ENCODE peak calls at places on chromosomes 4 and X, in four cellular contexts. One of them, this sample, is unnamed.

GRCh38 chr4:6199344-6199921 is 916 bp downstream of the JAKMIP1 start:
- DNase-seq in lung: no peak
- DNase-seq in stomach: no peak
- DNase-seq in fibroblast of lung: no peak
- DNase-seq in this sample: no peak

GRCh38 chr4:139641218-139641617 is 24.4 kb upstream of the MGST2 start:
- DNase-seq in lung: no peak
- DNase-seq in stomach: no peak
- DNase-seq in fibroblast of lung: peak
- DNase-seq in this sample: no peak

GRCh38 chr4:111064342-111064993 is 441.6 kb upstream of the PITX2 start:
- DNase-seq in lung: no peak
- DNase-seq in stomach: no peak
- DNase-seq in fibroblast of lung: peak
- DNase-seq in this sample: no peak

GRCh38 chrX:78064152-78064551 is 39.9 kb upstream of the PGK1 start:
- DNase-seq in lung: no peak
- DNase-seq in stomach: no peak
- DNase-seq in fibroblast of lung: no peak
- DNase-seq in this sample: no peak

GRCh38 chrX:129035180-129035579 is 488.1 kb downstream of the SMARCA1 start:
- DNase-seq in lung: no peak
- DNase-seq in stomach: no peak
- DNase-seq in fibroblast of lung: no peak
- DNase-seq in this sample: no peak

GRCh38 chr4:151408630-151409469 is at the start of gene FHIP1A:
- DNase-seq in lung: peak
- DNase-seq in stomach: peak
- DNase-seq in fibroblast of lung: peak
- DNase-seq in this sample: peak

GRCh38 chrX:49754238-49754857 is 58.6 kb upstream of the PAGE1 start:
- DNase-seq in lung: no peak
- DNase-seq in stomach: peak
- DNase-seq in fibroblast of lung: peak
- DNase-seq in this sample: peak

GRCh38 chrX:84216406-84216805 is 28.4 kb upstream of the RPS6KA6 start:
- DNase-seq in lung: no peak
- DNase-seq in stomach: no peak
- DNase-seq in fibroblast of lung: no peak
- DNase-seq in this sample: no peak

GRCh38 chrX:9055354-9055753 is 21.4 kb upstream of the FAM9B start:
- DNase-seq in lung: no peak
- DNase-seq in stomach: no peak
- DNase-seq in fibroblast of lung: no peak
- DNase-seq in this sample: no peak

GRCh38 chr4:80029364-80029763 is 43.7 kb downstream of the ANTXR2 start:
- DNase-seq in lung: no peak
- DNase-seq in stomach: no peak
- DNase-seq in fibroblast of lung: no peak
- DNase-seq in this sample: no peak

GRCh38 chr4:80036949-80037348 is 36.1 kb downstream of the ANTXR2 start:
- DNase-seq in lung: no peak
- DNase-seq in stomach: no peak
- DNase-seq in fibroblast of lung: peak
- DNase-seq in this sample: no peak

GRCh38 chr4:80035336-80035735 is 37.7 kb downstream of the ANTXR2 start:
- DNase-seq in lung: no peak
- DNase-seq in stomach: peak
- DNase-seq in fibroblast of lung: no peak
- DNase-seq in this sample: peak

GRCh38 chr4:80036306-80036705 is 36.7 kb downstream of the ANTXR2 start:
- DNase-seq in lung: no peak
- DNase-seq in stomach: no peak
- DNase-seq in fibroblast of lung: no peak
- DNase-seq in this sample: no peak

DNA sequence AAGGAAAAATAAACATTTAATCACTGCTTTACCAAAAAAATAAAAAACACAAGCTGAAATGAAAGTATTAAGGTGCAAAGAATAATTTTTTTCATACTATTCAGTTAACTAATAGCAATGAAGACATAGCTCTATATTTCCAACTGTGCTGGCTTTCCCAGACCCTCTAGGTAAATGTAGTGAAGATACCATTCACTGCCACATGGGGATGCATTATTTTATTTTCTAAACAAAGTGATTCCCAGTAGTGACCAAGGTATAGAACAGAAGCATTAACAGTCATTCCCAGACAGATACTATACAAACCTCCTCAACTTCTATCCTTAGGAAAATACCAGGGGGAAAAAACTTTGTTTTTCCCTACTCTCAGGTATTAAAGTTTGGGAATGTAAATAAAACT is 39.4 kb downstream of the ANTXR2 start:
- DNase-seq in lung: no peak
- DNase-seq in stomach: no peak
- DNase-seq in fibroblast of lung: no peak
- DNase-seq in this sample: no peak
- TF ChIP-seq CTCF in lung: no peak
- TF ChIP-seq CTCF in stomach: no peak
- TF ChIP-seq CTCF in fibroblast of lung: no peak
- TF ChIP-seq CTCF in this sample: no peak

GRCh38 chrX:13692771-13693231 is 3.9 kb downstream of the RAB9A start:
- DNase-seq in lung: no peak
- DNase-seq in stomach: no peak
- DNase-seq in fibroblast of lung: peak
- DNase-seq in this sample: no peak

GRCh38 chrX:13688772-13689518 is at the start of gene RAB9A:
- DNase-seq in lung: peak
- DNase-seq in stomach: peak
- DNase-seq in fibroblast of lung: peak
- DNase-seq in this sample: peak

GRCh38 chrX:13691845-13692334 is 3.0 kb downstream of the RAB9A start:
- DNase-seq in lung: no peak
- DNase-seq in stomach: no peak
- DNase-seq in fibroblast of lung: peak
- DNase-seq in this sample: no peak

GRCh38 chrX:13689519-13690211 is 737 bp downstream of the RAB9A start:
- DNase-seq in lung: no peak
- DNase-seq in stomach: no peak
- DNase-seq in fibroblast of lung: peak
- DNase-seq in this sample: no peak

GRCh38 chrX:13690836-13691235 is 1.9 kb downstream of the RAB9A start:
- DNase-seq in lung: no peak
- DNase-seq in stomach: no peak
- DNase-seq in fibroblast of lung: no peak
- DNase-seq in this sample: no peak
- TF ChIP-seq CTCF in lung: no peak
- TF ChIP-seq CTCF in stomach: no peak
- TF ChIP-seq CTCF in fibroblast of lung: no peak
- TF ChIP-seq CTCF in this sample: no peak

GRCh38 chrX:48470833-48471118 is 716 bp upstream of the SLC38A5 start:
- DNase-seq in lung: no peak
- DNase-seq in stomach: no peak
- DNase-seq in fibroblast of lung: no peak
- DNase-seq in this sample: no peak

GRCh38 chrX:48470110-48470832 is at the start of gene SLC38A5:
- DNase-seq in lung: no peak
- DNase-seq in stomach: no peak
- DNase-seq in fibroblast of lung: no peak
- DNase-seq in this sample: no peak

GRCh38 chrX:48468247-48468671 is 1.8 kb downstream of the SLC38A5 start:
- DNase-seq in lung: no peak
- DNase-seq in stomach: peak
- DNase-seq in fibroblast of lung: no peak
- DNase-seq in this sample: no peak

GRCh38 chrX:48467331-48467761 is 2.7 kb downstream of the SLC38A5 start:
- DNase-seq in lung: no peak
- DNase-seq in stomach: no peak
- DNase-seq in fibroblast of lung: no peak
- DNase-seq in this sample: no peak

DNA sequence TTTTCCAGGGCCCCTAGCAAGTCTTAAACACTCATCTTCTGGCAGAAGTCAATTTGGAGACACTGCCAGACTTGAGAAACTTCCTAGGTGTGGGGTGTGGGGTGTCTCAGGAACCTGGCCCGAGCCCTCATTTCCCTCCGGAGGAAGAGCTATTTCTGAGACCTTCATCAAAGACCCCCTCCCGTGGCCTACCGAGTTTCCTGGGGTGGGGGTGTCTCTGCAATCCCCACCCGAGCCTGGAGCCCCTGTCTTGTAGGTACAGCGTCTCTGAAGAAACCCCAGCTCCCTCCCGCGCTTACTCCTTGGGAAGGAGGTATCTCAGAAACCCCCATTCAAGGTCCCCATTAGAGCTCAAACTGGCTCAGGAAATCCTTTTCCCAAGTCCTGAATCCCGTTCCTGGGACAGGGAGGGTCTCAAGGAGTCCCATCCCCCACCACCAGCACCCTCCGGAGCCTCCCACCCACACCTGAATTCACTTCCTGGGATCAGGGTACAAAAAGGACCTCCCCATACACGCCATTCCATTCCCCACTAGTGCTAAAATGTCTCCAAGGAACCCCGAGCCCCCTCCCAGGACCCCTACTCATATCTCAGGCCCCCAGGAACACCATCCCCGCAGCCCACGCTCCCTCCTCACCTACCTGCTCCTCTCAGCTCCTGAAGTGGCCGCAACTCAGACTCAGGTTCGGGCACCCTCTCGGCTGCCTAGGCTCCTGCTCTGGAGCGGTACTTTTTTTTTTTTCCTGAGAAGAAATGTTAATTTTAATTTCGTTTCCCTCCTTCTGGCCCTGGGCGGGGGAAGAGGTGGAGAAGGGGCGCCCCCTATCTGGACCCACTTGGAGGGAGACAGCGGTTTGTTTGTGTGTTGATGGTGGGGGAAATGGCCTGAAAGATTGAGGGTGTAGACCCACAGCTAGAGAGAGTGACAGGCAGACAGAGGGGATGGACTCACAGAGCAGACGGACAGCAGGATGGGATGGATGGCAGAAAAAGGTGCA is 1.1 kb downstream of the SLC38A5 start:
- DNase-seq in lung: no peak
- DNase-seq in stomach: no peak
- DNase-seq in fibroblast of lung: no peak
- DNase-seq in this sample: no peak
- TF ChIP-seq CTCF in lung: no peak
- TF ChIP-seq CTCF in stomach: no peak
- TF ChIP-seq CTCF in fibroblast of lung: peak
- TF ChIP-seq CTCF in this sample: no peak

DNA sequence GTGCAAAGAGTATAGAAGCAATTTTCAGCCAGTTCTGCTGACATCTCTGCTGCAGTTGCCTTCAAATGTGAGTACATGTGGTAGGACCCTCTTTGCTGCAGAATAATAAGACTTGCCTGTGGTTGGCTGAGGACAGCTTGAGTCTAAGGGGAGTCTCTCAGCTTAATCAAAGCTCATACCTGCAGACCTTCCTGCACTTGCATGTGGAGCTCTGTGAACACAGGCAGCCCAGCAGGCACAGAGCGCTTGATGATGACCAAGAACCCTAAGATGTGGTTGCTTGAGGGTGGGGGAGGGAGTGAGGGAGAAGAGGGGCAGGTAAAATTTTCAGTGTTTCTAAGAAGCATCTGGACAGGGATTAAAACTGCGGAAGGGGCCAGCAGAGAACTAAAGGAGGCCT is 60.1 kb upstream of the CHRNA9 start:
- DNase-seq in lung: no peak
- DNase-seq in stomach: no peak
- DNase-seq in fibroblast of lung: no peak
- DNase-seq in this sample: no peak
- TF ChIP-seq CTCF in lung: no peak
- TF ChIP-seq CTCF in stomach: no peak
- TF ChIP-seq CTCF in fibroblast of lung: no peak
- TF ChIP-seq CTCF in this sample: no peak

DNA sequence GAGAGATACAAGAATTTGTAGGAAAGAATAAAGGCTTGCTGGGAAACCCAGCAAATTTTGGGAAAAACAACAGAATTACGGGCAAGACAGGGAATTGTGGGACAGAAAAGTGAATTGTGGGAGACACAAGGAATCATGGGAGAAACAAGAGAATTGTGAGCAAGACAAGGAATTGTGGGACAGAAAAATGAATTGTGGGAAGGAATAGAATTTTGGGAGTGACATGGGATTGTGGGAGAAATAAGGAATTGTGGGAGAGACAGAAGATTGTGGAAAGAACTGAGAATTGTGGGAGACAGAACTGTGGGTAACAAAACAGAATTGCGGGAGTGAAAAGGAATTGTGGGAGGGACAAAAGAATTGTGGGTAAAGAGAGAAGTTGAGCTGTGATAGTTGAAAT is 1.2 kb upstream of the HCCS start:
- DNase-seq in lung: no peak
- DNase-seq in stomach: no peak
- DNase-seq in fibroblast of lung: no peak
- DNase-seq in this sample: no peak
- TF ChIP-seq CTCF in lung: no peak
- TF ChIP-seq CTCF in stomach: no peak
- TF ChIP-seq CTCF in fibroblast of lung: no peak
- TF ChIP-seq CTCF in this sample: no peak

DNA sequence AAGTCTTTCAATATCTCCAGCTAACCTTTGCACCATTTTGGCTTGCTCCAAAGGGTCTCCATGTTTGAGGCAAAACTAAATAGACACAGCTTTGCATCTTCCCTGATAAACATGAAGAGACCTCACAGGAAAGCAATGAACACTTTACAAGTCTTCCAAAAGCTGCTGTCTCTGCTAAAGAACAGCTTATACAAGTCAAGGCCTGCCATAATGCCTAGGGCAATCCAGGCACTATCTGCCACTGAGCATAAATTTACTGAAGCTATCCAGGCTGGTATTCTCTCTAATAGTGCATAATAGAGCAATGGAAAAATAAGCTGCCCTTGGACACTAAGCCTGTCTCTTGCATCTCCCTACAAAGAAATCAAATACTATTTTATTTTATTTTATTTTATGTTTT is 60.1 kb upstream of the S100G start:
- DNase-seq in lung: no peak
- DNase-seq in stomach: no peak
- DNase-seq in fibroblast of lung: no peak
- DNase-seq in this sample: no peak
- TF ChIP-seq CTCF in lung: no peak
- TF ChIP-seq CTCF in stomach: no peak
- TF ChIP-seq CTCF in fibroblast of lung: no peak
- TF ChIP-seq CTCF in this sample: no peak